ENCODE peak calls at places on chromosome 9, in eight cellular contexts. A is NCI-H510A; N is WTC11; P is GM13976; I is NCI-H1105; Q is smooth muscle cell of the brain vasculature; F is activated CD4-positive, CD25-positive, alpha-beta regulatory T cell treated with anti-CD3 and anti-CD28 coated beads, Interleukin-2, amount 50 U/mL, for 72 hours; E is T-cell. R is an unnamed sample.

GRCh38 chr9:77793909-77794308 is 145.8 kb upstream of the GNA14 start:
- DNase-seq in E (no peak), A (no peak), I (no peak), P (no peak), N (no peak), Q (peak), F (no peak), R (peak)

GRCh38 chr9:4787876-4788275 is 4.9 kb upstream of the RCL1 start:
- DNase-seq in F (no peak), A (no peak), Q (no peak), N (no peak), P (no peak), E (no peak), I (no peak), R (no peak)

GRCh38 chr9:84975926-84976325 is 306.4 kb downstream of the NTRK2 start:
- DNase-seq in Q (no peak), P (no peak), A (no peak), I (no peak), F (no peak), E (no peak), N (no peak), R (no peak)

GRCh38 chr9:92964607-92964975 is 17.3 kb downstream of the FGD3 start:
- DNase-seq in Q (no peak), F (peak), N (no peak), A (no peak), I (no peak), E (no peak), P (no peak), R (no peak)

GRCh38 chr9:33466565-33467495 is 6.9 kb downstream of the NOL6 start:
- DNase-seq in Q (no peak), F (peak), I (no peak), N (peak), P (peak), A (no peak), E (peak), R (peak)

GRCh38 chr9:5453673-5454072 is 3.3 kb downstream of the CD274 start:
- DNase-seq in F (no peak), N (no peak), A (no peak), P (no peak), E (no peak), Q (no peak), I (no peak), R (no peak)

GRCh38 chr9:37251452-37251851 is 131.1 kb downstream of the ZCCHC7 start:
- DNase-seq in E (no peak), A (no peak), F (no peak), P (no peak), Q (no peak), I (no peak), N (peak), R (no peak)

GRCh38 chr9:118336952-118337349 is 632.7 kb downstream of the TLR4 start:
- DNase-seq in I (no peak), P (no peak), F (no peak), E (no peak), A (no peak), Q (no peak), N (no peak), R (no peak)

GRCh38 chr9:90905079-90905478 is 103.5 kb downstream of the SYK start:
- DNase-seq in E (no peak), Q (no peak), N (no peak), I (peak), A (no peak), F (no peak), P (no peak), R (no peak)

GRCh38 chr9:95085861-95086563 is 231.5 kb downstream of the FANCC start:
- DNase-seq in I (no peak), A (no peak), E (no peak), Q (no peak), P (no peak), F (no peak), N (no peak), R (no peak)

GRCh38 chr9:119092125-119092524 is 277.1 kb downstream of the BRINP1 start:
- DNase-seq in P (no peak), Q (no peak), E (no peak), N (no peak), I (no peak), F (no peak), A (no peak), R (no peak)

GRCh38 chr9:114108016-114108833 is 9.1 kb upstream of the KIF12 start:
- DNase-seq in F (peak), N (peak), A (peak), E (peak), I (peak), Q (peak), P (peak), R (peak)

GRCh38 chr9:89465726-89466308 is 32.1 kb downstream of the SEMA4D start:
- DNase-seq in E (no peak), F (no peak), I (no peak), P (no peak), A (no peak), N (no peak), Q (no peak), R (no peak)

GRCh38 chr9:131969469-131969989 is 110.1 kb downstream of the MED27 start:
- DNase-seq in N (no peak), E (no peak), P (no peak), I (no peak), A (no peak), F (no peak), Q (no peak), R (no peak)

GRCh38 chr9:130664191-130665028 is at the start of gene PRDM12:
- DNase-seq in I (no peak), A (no peak), P (no peak), N (peak), E (no peak), F (no peak), Q (no peak), R (no peak)